ENCODE peak calls at places on chromosomes 2 and 18, in eight cellular contexts. Y is CD4-positive, alpha-beta T cell; Z is GM23338; R is B cell; S is adrenal gland; U is dorsolateral prefrontal cortex; W is IMR-90; K is AG10803. B is an unnamed sample.

GRCh38 chr2:219916761-219917160 is 289.3 kb downstream of the SLC4A3 start:
- DNase-seq in Y (no peak), Z (no peak), R (no peak), S (no peak), U (no peak), W (no peak), K (no peak), B (no peak)

GRCh38 chr18:42760290-42760689 is 355.2 kb downstream of the RIT2 start:
- DNase-seq in Y (no peak), Z (no peak), R (no peak), S (no peak), U (no peak), W (no peak), K (no peak), B (no peak)

GRCh38 chr2:233359823-233360222 is 5.5 kb downstream of the DGKD start:
- DNase-seq in Y (no peak), Z (no peak), R (no peak), S (no peak), U (no peak), W (no peak), K (no peak), B (no peak)

GRCh38 chr18:56470679-56471345 is 167.6 kb downstream of the TXNL1 start:
- DNase-seq in Y (no peak), Z (no peak), R (no peak), S (no peak), U (no peak), W (no peak), K (no peak), B (no peak)

GRCh38 chr18:45014047-45014501 is 333.4 kb downstream of the SETBP1 start:
- DNase-seq in Y (no peak), Z (peak), R (no peak), S (no peak), U (no peak), W (peak), K (peak), B (no peak)

GRCh38 chr18:76983613-76984051 is 149.0 kb downstream of the MBP start:
- DNase-seq in Y (no peak), Z (no peak), R (peak), S (no peak), U (no peak), W (no peak), K (no peak), B (no peak)

GRCh38 chr2:203993011-203993410 is 56.4 kb downstream of the ICOS start:
- DNase-seq in Y (no peak), Z (no peak), R (no peak), S (no peak), U (no peak), W (no peak), K (no peak), B (no peak)

GRCh38 chr2:71466301-71467179 is 13.2 kb downstream of the DYSF start:
- DNase-seq in Y (no peak), Z (peak), R (peak), S (peak), U (no peak), W (no peak), K (peak), B (no peak)

GRCh38 chr18:7691206-7691605 is 124.1 kb downstream of the PTPRM start:
- DNase-seq in Y (no peak), Z (no peak), R (no peak), S (no peak), U (no peak), W (no peak), K (no peak), B (no peak)

GRCh38 chr2:231489990-231490389 is 25.7 kb upstream of the NCL start:
- DNase-seq in Y (no peak), Z (peak), R (no peak), S (no peak), U (no peak), W (no peak), K (no peak), B (no peak)

GRCh38 chr18:61831071-61831470 is 61.7 kb downstream of the RNF152 start:
- DNase-seq in Y (no peak), Z (no peak), R (no peak), S (no peak), U (no peak), W (peak), K (no peak), B (no peak)

GRCh38 chr2:235614176-235614860 is 120.5 kb downstream of the AGAP1 start:
- DNase-seq in Y (no peak), Z (no peak), R (no peak), S (no peak), U (no peak), W (no peak), K (peak), B (no peak)

GRCh38 chr2:141714486-141714885 is 416.3 kb downstream of the LRP1B start:
- DNase-seq in Y (no peak), Z (no peak), R (no peak), S (no peak), U (no peak), W (no peak), K (no peak), B (no peak)

GRCh38 chr2:24238158-24238557 is 63.3 kb downstream of the FAM228A start:
- DNase-seq in Y (no peak), Z (no peak), R (no peak), S (no peak), U (no peak), W (no peak), K (no peak), B (no peak)

GRCh38 chr2:72927619-72928537 is 10.6 kb downstream of the EMX1 start:
- DNase-seq in Y (no peak), Z (no peak), R (peak), S (no peak), U (no peak), W (no peak), K (no peak), B (no peak)

GRCh38 chr2:190979906-190980629 is 33.9 kb downstream of the STAT1 start:
- DNase-seq in Y (no peak), Z (no peak), R (no peak), S (no peak), U (no peak), W (peak), K (no peak), B (no peak)

GRCh38 chr2:176128172-176129012 is 1.1 kb upstream of the HOXD8 start:
- DNase-seq in Y (no peak), Z (peak), R (no peak), S (no peak), U (no peak), W (no peak), K (peak), B (no peak)

GRCh38 chr2:217756375-217757107 is 246.3 kb downstream of the TNS1 start:
- DNase-seq in Y (peak), Z (peak), R (no peak), S (peak), U (peak), W (peak), K (peak), B (no peak)

GRCh38 chr2:205066081-205066480 is 520.8 kb downstream of the PARD3B start:
- DNase-seq in Y (no peak), Z (no peak), R (no peak), S (no peak), U (no peak), W (no peak), K (no peak), B (no peak)

GRCh38 chr2:65504814-65505697 is 72.7 kb upstream of the SPRED2 start:
- DNase-seq in Y (no peak), Z (no peak), R (no peak), S (no peak), U (no peak), W (no peak), K (no peak), B (no peak)

GRCh38 chr2:59974051-59974766 is 579.2 kb downstream of the BCL11A start:
- DNase-seq in Y (no peak), Z (no peak), R (no peak), S (no peak), U (no peak), W (no peak), K (no peak), B (no peak)

GRCh38 chr2:111687911-111688310 is 196.1 kb downstream of the ANAPC1 start:
- DNase-seq in Y (no peak), Z (no peak), R (no peak), S (no peak), U (no peak), W (no peak), K (no peak), B (no peak)

GRCh38 chr2:223010641-223011040 is 41.3 kb upstream of the KCNE4 start:
- DNase-seq in Y (no peak), Z (no peak), R (no peak), S (no peak), U (no peak), W (peak), K (peak), B (no peak)

GRCh38 chr2:23617167-23617787 is 232.3 kb downstream of the KLHL29 start:
- DNase-seq in Y (no peak), Z (no peak), R (no peak), S (no peak), U (no peak), W (peak), K (peak), B (no peak)

GRCh38 chr2:174977364-174977763 is 27.8 kb downstream of the CHN1 start:
- DNase-seq in Y (no peak), Z (no peak), R (no peak), S (no peak), U (no peak), W (no peak), K (no peak), B (no peak)

GRCh38 chr18:62767321-62767720 is 52.0 kb downstream of the PHLPP1 start:
- DNase-seq in Y (no peak), Z (no peak), R (no peak), S (no peak), U (no peak), W (no peak), K (peak), B (no peak)

GRCh38 chr2:99698896-99699295 is 209.1 kb upstream of the REV1 start:
- DNase-seq in Y (no peak), Z (no peak), R (no peak), S (no peak), U (no peak), W (peak), K (peak), B (no peak)

GRCh38 chr2:68311033-68311432 is 8.7 kb downstream of the CNRIP1 start:
- DNase-seq in Y (no peak), Z (no peak), R (no peak), S (no peak), U (no peak), W (no peak), K (no peak), B (no peak)
- TF ChIP-seq CTCF in Y (no peak), Z (no peak), R (no peak), S (no peak), U (no peak), W (no peak), K (no peak), B (no peak)

DNA sequence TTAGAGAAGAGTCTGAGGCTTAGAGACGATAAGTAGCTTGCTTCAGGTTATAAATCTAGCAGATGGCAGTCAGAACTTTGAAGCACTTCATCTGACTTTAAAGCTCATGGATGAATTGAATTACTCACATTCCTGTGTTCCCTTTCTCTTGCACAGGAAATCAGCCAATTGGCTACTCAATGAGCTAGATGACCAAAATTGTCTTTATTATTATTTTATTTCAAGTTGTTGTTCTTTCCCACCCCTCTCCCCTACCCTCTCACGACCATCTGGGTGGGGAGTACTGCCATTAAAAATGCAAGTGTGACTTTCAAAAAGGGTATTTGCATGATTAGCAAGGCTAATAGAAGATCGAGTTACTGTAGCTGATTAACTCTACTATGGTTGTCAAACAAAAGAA is 491.1 kb downstream of the NR4A2 start:
- DNase-seq in Y (no peak), Z (peak), R (no peak), S (no peak), U (no peak), W (no peak), K (no peak), B (no peak)
- TF ChIP-seq CTCF in Y (no peak), Z (no peak), R (no peak), S (no peak), U (no peak), W (no peak), K (no peak), B (no peak)

GRCh38 chr18:79952996-79953559 is 1.6 kb upstream of the SLC66A2 start:
- DNase-seq in Y (no peak), Z (peak), R (peak), S (no peak), U (no peak), W (no peak), K (no peak), B (peak)

GRCh38 chr18:79950440-79951341 is 762 bp downstream of the SLC66A2 start:
- DNase-seq in Y (no peak), Z (peak), R (peak), S (peak), U (peak), W (peak), K (peak), B (peak)

GRCh38 chr18:79949571-79950439 is 1.6 kb downstream of the SLC66A2 start:
- DNase-seq in Y (no peak), Z (no peak), R (peak), S (no peak), U (peak), W (no peak), K (no peak), B (peak)

GRCh38 chr18:79952457-79952995 is 1.1 kb upstream of the SLC66A2 start:
- DNase-seq in Y (no peak), Z (no peak), R (peak), S (no peak), U (no peak), W (no peak), K (no peak), B (peak)

GRCh38 chr18:79951545-79952456 is at the start of gene SLC66A2:
- DNase-seq in Y (peak), Z (peak), R (peak), S (peak), U (peak), W (peak), K (peak), B (peak)
- TF ChIP-seq CTCF in Y (no peak), Z (no peak), R (no peak), S (no peak), U (no peak), W (no peak), K (no peak), B (no peak)

DNA sequence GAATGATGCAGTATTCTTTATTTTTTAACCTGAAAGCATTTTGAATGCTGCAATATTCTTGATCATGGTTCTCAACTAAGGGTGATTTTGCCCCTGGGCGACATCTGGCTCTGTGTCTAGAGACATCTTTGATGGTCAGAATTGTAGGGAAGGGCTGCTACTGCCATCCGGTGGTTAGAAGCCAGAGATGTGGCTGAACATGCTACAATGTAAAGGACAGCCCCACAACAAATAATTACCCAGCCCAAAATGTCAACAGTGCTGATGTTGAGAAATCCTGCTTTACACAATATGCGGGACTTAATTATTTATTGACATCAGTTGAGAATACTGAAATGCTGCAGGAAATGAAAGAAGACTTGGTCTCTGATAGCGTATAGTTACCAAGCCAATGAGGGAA is 37.5 kb upstream of the SERPINB2 start:
- DNase-seq in Y (no peak), Z (peak), R (no peak), S (no peak), U (no peak), W (peak), K (peak), B (peak)
- TF ChIP-seq CTCF in Y (no peak), Z (peak), R (no peak), S (no peak), U (no peak), W (peak), K (peak), B (peak)

GRCh38 chr2:167869200-167869599 is 378.2 kb downstream of the STK39 start:
- DNase-seq in Y (no peak), Z (peak), R (no peak), S (no peak), U (no peak), W (no peak), K (no peak), B (no peak)
- TF ChIP-seq CTCF in Y (no peak), Z (peak), R (no peak), S (no peak), U (no peak), W (no peak), K (no peak), B (no peak)